ENCODE peak calls at places on chromosome 6, in six cellular contexts. R is heart left ventricle; I is choroid plexus epithelial cell; M is posterior cingulate gyrus; B is stimulated activated CD4-positive, alpha-beta T cell treated with anti-CD3 and anti-CD28 coated beads, Interleukin-2, amount 100 ng/mL, for 48 hours; Y is fibroblast of lung. O is an unnamed sample.

GRCh38 chr6:42226251-42227143 is 8.8 kb upstream of the MRPS10 start:
- DNase-seq in M (no peak), I (peak), B (no peak), R (no peak), Y (peak), O (no peak)

GRCh38 chr6:6546318-6547110 is 42.0 kb upstream of the LY86 start:
- DNase-seq in M (peak), I (peak), R (peak), Y (peak), B (peak), O (no peak)

GRCh38 chr6:168441434-168442391 is 729 bp downstream of the SMOC2 start:
- DNase-seq in R (no peak), M (no peak), Y (no peak), B (no peak), I (no peak), O (no peak)

GRCh38 chr6:160767019-160767646 is 65.1 kb downstream of the PLG start:
- DNase-seq in R (peak), B (peak), I (peak), M (peak), Y (peak), O (no peak)

GRCh38 chr6:30614044-30614842 is 2.8 kb downstream of the PPP1R10 start:
- DNase-seq in R (no peak), B (no peak), M (no peak), I (peak), Y (no peak), O (no peak)

GRCh38 chr6:150491131-150491795 is 108.4 kb upstream of the PLEKHG1 start:
- DNase-seq in Y (peak), I (peak), R (no peak), M (no peak), B (no peak), O (no peak)

GRCh38 chr6:129679250-129679649 is 30.7 kb downstream of the ARHGAP18 start:
- DNase-seq in Y (peak), I (no peak), B (no peak), R (no peak), M (no peak), O (no peak)

GRCh38 chr6:50390416-50390815 is 322.9 kb upstream of the TFAP2D start:
- DNase-seq in R (no peak), B (no peak), I (no peak), M (no peak), Y (no peak), O (no peak)

GRCh38 chr6:116847234-116847633 is 18.4 kb upstream of the GPRC6A start:
- DNase-seq in Y (peak), B (no peak), I (peak), M (no peak), R (no peak), O (peak)

GRCh38 chr6:33815854-33816253 is 12.1 kb upstream of the MLN start:
- DNase-seq in Y (peak), M (no peak), R (no peak), I (peak), B (no peak), O (no peak)

GRCh38 chr6:17311595-17312311 is 30.6 kb downstream of the RBM24 start:
- DNase-seq in M (no peak), Y (peak), R (peak), B (no peak), I (peak), O (no peak)

GRCh38 chr6:167113935-167114910 is 8.7 kb upstream of the CCR6 start:
- DNase-seq in I (no peak), B (peak), M (no peak), R (no peak), Y (no peak), O (no peak)

GRCh38 chr6:140203611-140204553 is 829.4 kb upstream of the CITED2 start:
- DNase-seq in Y (peak), M (no peak), I (peak), B (no peak), R (no peak), O (no peak)

GRCh38 chr6:97059473-97059872 is 134.9 kb downstream of the KLHL32 start:
- DNase-seq in I (peak), B (no peak), Y (peak), R (no peak), M (no peak), O (no peak)

GRCh38 chr6:15363523-15364400 is 117.9 kb downstream of the JARID2 start:
- DNase-seq in B (no peak), I (no peak), M (no peak), R (no peak), Y (no peak), O (no peak)

GRCh38 chr6:16345449-16346330 is 107.3 kb downstream of the GMPR start:
- DNase-seq in Y (peak), B (no peak), M (no peak), I (peak), R (peak), O (no peak)

GRCh38 chr6:43267619-43268347 is 24.5 kb downstream of the TTBK1 start:
- DNase-seq in R (no peak), M (no peak), B (no peak), Y (no peak), I (no peak), O (no peak)

GRCh38 chr6:128397996-128398395 is 122.4 kb downstream of the PTPRK start:
- DNase-seq in B (no peak), M (no peak), Y (no peak), I (no peak), R (no peak), O (no peak)

GRCh38 chr6:13538084-13538483 is 36.3 kb upstream of the SIRT5 start:
- DNase-seq in M (no peak), Y (peak), I (peak), R (no peak), B (no peak), O (no peak)

GRCh38 chr6:111569951-111570350 is 35.7 kb downstream of the TRAF3IP2 start:
- DNase-seq in B (no peak), R (no peak), Y (no peak), M (no peak), I (no peak), O (no peak)

GRCh38 chr6:44010411-44011349 is 116.6 kb downstream of the MRPL14 start:
- DNase-seq in B (no peak), I (peak), M (no peak), Y (peak), R (peak), O (peak)

GRCh38 chr6:21137708-21138358 is 455.7 kb upstream of the SOX4 start:
- DNase-seq in Y (peak), B (no peak), M (no peak), I (no peak), R (no peak), O (no peak)

GRCh38 chr6:36874016-36874442 is 574 bp downstream of the PPIL1 start:
- DNase-seq in R (no peak), B (no peak), I (peak), Y (peak), M (no peak), O (no peak)

GRCh38 chr6:77178821-77179220 is 284.5 kb downstream of the HTR1B start:
- DNase-seq in B (no peak), Y (peak), I (peak), M (no peak), R (no peak), O (no peak)

GRCh38 chr6:156674197-156674596 is 103.0 kb upstream of the ARID1B start:
- DNase-seq in Y (no peak), R (no peak), B (no peak), I (no peak), M (no peak), O (no peak)

GRCh38 chr6:166166314-166167257 is 1.1 kb downstream of the TBXT start:
- DNase-seq in I (no peak), B (no peak), Y (no peak), M (no peak), R (no peak), O (no peak)

GRCh38 chr6:21164768-21165326 is 428.7 kb upstream of the SOX4 start:
- DNase-seq in B (no peak), R (no peak), M (no peak), Y (peak), I (peak), O (no peak)

GRCh38 chr6:157867155-157867559 is 44.1 kb downstream of the SNX9 start:
- DNase-seq in Y (peak), B (no peak), I (peak), R (no peak), M (no peak), O (no peak)

GRCh38 chr6:141401851-141402250 is 730.9 kb upstream of the GJE1 start:
- DNase-seq in B (no peak), I (no peak), Y (no peak), R (no peak), M (no peak), O (no peak)

GRCh38 chr6:45377041-45377554 is 636 bp downstream of the SUPT3H start:
- DNase-seq in B (no peak), M (no peak), R (peak), Y (peak), I (peak), O (no peak)

GRCh38 chr6:5112065-5112799 is 27.1 kb downstream of the PPP1R3G start:
- DNase-seq in Y (peak), B (no peak), R (no peak), I (peak), M (no peak), O (no peak)

GRCh38 chr6:36642913-36643817 is 35.3 kb upstream of the CDKN1A start:
- DNase-seq in I (peak), B (no peak), Y (peak), M (peak), R (peak), O (no peak)

GRCh38 chr6:63816979-63817436 is 181.4 kb downstream of the PHF3 start:
- DNase-seq in R (no peak), I (peak), Y (no peak), M (peak), B (no peak), O (no peak)

GRCh38 chr6:42368156-42368555 is 83.6 kb downstream of the TRERF1 start:
- DNase-seq in Y (no peak), M (no peak), R (no peak), B (peak), I (no peak), O (no peak)